ENCODE peak calls at places on chromosomes 4 and X, in eight cellular contexts. One of them, this sample, is unnamed.

GRCh38 chr4:83138979-83139378 is 24.4 kb upstream of the PLAC8 start:
- ATAC-seq in left ventricle myocardium superior: no peak
- ATAC-seq in GM23338: no peak
- ATAC-seq in left lung: no peak
- ATAC-seq in natural killer cell: peak
- ATAC-seq in Panc1: no peak
- ATAC-seq in activated CD8-positive, alpha-beta T cell treated with anti-CD3 and anti-CD28 coated beads, Interleukin-2, amount 10 ng/mL, durations not matched to agents 7 days and 5 days: peak
- ATAC-seq in Right ventricle myocardium superior: no peak
- ATAC-seq in this sample: no peak

GRCh38 chr4:112321768-112322684 is 24.9 kb downstream of the ALPK1 start:
- ATAC-seq in Right ventricle myocardium superior: peak
- ATAC-seq in natural killer cell: peak
- ATAC-seq in left lung: peak
- ATAC-seq in Panc1: no peak
- ATAC-seq in activated CD8-positive, alpha-beta T cell treated with anti-CD3 and anti-CD28 coated beads, Interleukin-2, amount 10 ng/mL, durations not matched to agents 7 days and 5 days: peak
- ATAC-seq in GM23338: peak
- ATAC-seq in left ventricle myocardium superior: peak
- ATAC-seq in this sample: peak

GRCh38 chr4:138537739-138538138 is 295.6 kb upstream of the SLC7A11 start:
- ATAC-seq in Right ventricle myocardium superior: no peak
- ATAC-seq in natural killer cell: no peak
- ATAC-seq in left lung: no peak
- ATAC-seq in Panc1: no peak
- ATAC-seq in activated CD8-positive, alpha-beta T cell treated with anti-CD3 and anti-CD28 coated beads, Interleukin-2, amount 10 ng/mL, durations not matched to agents 7 days and 5 days: no peak
- ATAC-seq in left ventricle myocardium superior: no peak
- ATAC-seq in GM23338: no peak
- ATAC-seq in this sample: no peak

GRCh38 chrX:85993539-85994197 is 53.7 kb downstream of the CHM start:
- ATAC-seq in Panc1: no peak
- ATAC-seq in left lung: no peak
- ATAC-seq in Right ventricle myocardium superior: peak
- ATAC-seq in natural killer cell: no peak
- ATAC-seq in left ventricle myocardium superior: peak
- ATAC-seq in activated CD8-positive, alpha-beta T cell treated with anti-CD3 and anti-CD28 coated beads, Interleukin-2, amount 10 ng/mL, durations not matched to agents 7 days and 5 days: no peak
- ATAC-seq in GM23338: no peak
- ATAC-seq in this sample: no peak

GRCh38 chrX:31057291-31057690 is 14.6 kb downstream of the FTHL17 start:
- ATAC-seq in left ventricle myocardium superior: no peak
- ATAC-seq in Panc1: no peak
- ATAC-seq in natural killer cell: no peak
- ATAC-seq in GM23338: no peak
- ATAC-seq in activated CD8-positive, alpha-beta T cell treated with anti-CD3 and anti-CD28 coated beads, Interleukin-2, amount 10 ng/mL, durations not matched to agents 7 days and 5 days: no peak
- ATAC-seq in left lung: no peak
- ATAC-seq in Right ventricle myocardium superior: no peak
- ATAC-seq in this sample: no peak

GRCh38 chr4:128354205-128354821 is 66.7 kb upstream of the PGRMC2 start:
- ATAC-seq in activated CD8-positive, alpha-beta T cell treated with anti-CD3 and anti-CD28 coated beads, Interleukin-2, amount 10 ng/mL, durations not matched to agents 7 days and 5 days: no peak
- ATAC-seq in left lung: peak
- ATAC-seq in left ventricle myocardium superior: no peak
- ATAC-seq in GM23338: no peak
- ATAC-seq in Right ventricle myocardium superior: no peak
- ATAC-seq in natural killer cell: no peak
- ATAC-seq in Panc1: peak
- ATAC-seq in this sample: no peak

GRCh38 chrX:65034292-65034640 is 58.0 kb upstream of the ZC4H2 start:
- ATAC-seq in Panc1: peak
- ATAC-seq in Right ventricle myocardium superior: no peak
- ATAC-seq in activated CD8-positive, alpha-beta T cell treated with anti-CD3 and anti-CD28 coated beads, Interleukin-2, amount 10 ng/mL, durations not matched to agents 7 days and 5 days: peak
- ATAC-seq in natural killer cell: no peak
- ATAC-seq in left ventricle myocardium superior: no peak
- ATAC-seq in GM23338: no peak
- ATAC-seq in left lung: peak
- ATAC-seq in this sample: no peak

GRCh38 chr4:144399927-144400326 is 246.0 kb upstream of the HHIP start:
- ATAC-seq in GM23338: no peak
- ATAC-seq in natural killer cell: no peak
- ATAC-seq in Panc1: no peak
- ATAC-seq in activated CD8-positive, alpha-beta T cell treated with anti-CD3 and anti-CD28 coated beads, Interleukin-2, amount 10 ng/mL, durations not matched to agents 7 days and 5 days: no peak
- ATAC-seq in left ventricle myocardium superior: no peak
- ATAC-seq in left lung: peak
- ATAC-seq in Right ventricle myocardium superior: no peak
- ATAC-seq in this sample: peak

GRCh38 chr4:10509733-10510132 is 52.5 kb upstream of the ZNF518B start:
- ATAC-seq in left lung: no peak
- ATAC-seq in GM23338: no peak
- ATAC-seq in natural killer cell: no peak
- ATAC-seq in Panc1: no peak
- ATAC-seq in Right ventricle myocardium superior: no peak
- ATAC-seq in left ventricle myocardium superior: no peak
- ATAC-seq in activated CD8-positive, alpha-beta T cell treated with anti-CD3 and anti-CD28 coated beads, Interleukin-2, amount 10 ng/mL, durations not matched to agents 7 days and 5 days: no peak
- ATAC-seq in this sample: no peak

GRCh38 chr4:128698386-128698785 is 111.1 kb upstream of the JADE1 start:
- ATAC-seq in GM23338: no peak
- ATAC-seq in Right ventricle myocardium superior: no peak
- ATAC-seq in left ventricle myocardium superior: no peak
- ATAC-seq in Panc1: no peak
- ATAC-seq in activated CD8-positive, alpha-beta T cell treated with anti-CD3 and anti-CD28 coated beads, Interleukin-2, amount 10 ng/mL, durations not matched to agents 7 days and 5 days: no peak
- ATAC-seq in left lung: no peak
- ATAC-seq in natural killer cell: no peak
- ATAC-seq in this sample: no peak

GRCh38 chr4:100162027-100162685 is 28.1 kb downstream of the DDIT4L start:
- ATAC-seq in Panc1: no peak
- ATAC-seq in Right ventricle myocardium superior: no peak
- ATAC-seq in GM23338: no peak
- ATAC-seq in left ventricle myocardium superior: no peak
- ATAC-seq in activated CD8-positive, alpha-beta T cell treated with anti-CD3 and anti-CD28 coated beads, Interleukin-2, amount 10 ng/mL, durations not matched to agents 7 days and 5 days: no peak
- ATAC-seq in natural killer cell: no peak
- ATAC-seq in left lung: no peak
- ATAC-seq in this sample: no peak

GRCh38 chr4:145507636-145508035 is 26.0 kb downstream of the SMAD1 start:
- ATAC-seq in left ventricle myocardium superior: no peak
- ATAC-seq in left lung: no peak
- ATAC-seq in Right ventricle myocardium superior: no peak
- ATAC-seq in Panc1: no peak
- ATAC-seq in GM23338: no peak
- ATAC-seq in activated CD8-positive, alpha-beta T cell treated with anti-CD3 and anti-CD28 coated beads, Interleukin-2, amount 10 ng/mL, durations not matched to agents 7 days and 5 days: no peak
- ATAC-seq in natural killer cell: no peak
- ATAC-seq in this sample: peak

GRCh38 chr4:184255361-184255760 is 37.7 kb upstream of the ENPP6 start:
- ATAC-seq in activated CD8-positive, alpha-beta T cell treated with anti-CD3 and anti-CD28 coated beads, Interleukin-2, amount 10 ng/mL, durations not matched to agents 7 days and 5 days: no peak
- ATAC-seq in left lung: no peak
- ATAC-seq in natural killer cell: no peak
- ATAC-seq in Right ventricle myocardium superior: peak
- ATAC-seq in GM23338: peak
- ATAC-seq in Panc1: no peak
- ATAC-seq in left ventricle myocardium superior: peak
- ATAC-seq in this sample: no peak

GRCh38 chrX:1294301-1295067 is 25.9 kb downstream of the CSF2RA start:
- ATAC-seq in Panc1: no peak
- ATAC-seq in Right ventricle myocardium superior: no peak
- ATAC-seq in natural killer cell: no peak
- ATAC-seq in left ventricle myocardium superior: no peak
- ATAC-seq in GM23338: no peak
- ATAC-seq in left lung: no peak
- ATAC-seq in activated CD8-positive, alpha-beta T cell treated with anti-CD3 and anti-CD28 coated beads, Interleukin-2, amount 10 ng/mL, durations not matched to agents 7 days and 5 days: no peak
- ATAC-seq in this sample: peak